ENCODE peak calls at places on chromosomes 2 and 18, in seven cellular contexts. One of them, this sample, is unnamed.

GRCh38 chr2:237708491-237708890 is 81.1 kb downstream of the LRRFIP1 start:
- DNase-seq in H54: no peak
- DNase-seq in spleen: no peak
- DNase-seq in IMR-90: no peak
- DNase-seq in body of pancreas: no peak
- DNase-seq in K562: no peak
- DNase-seq in gastrocnemius medialis: no peak
- DNase-seq in this sample: no peak

GRCh38 chr2:221817052-221817451 is 244.9 kb upstream of the EPHA4 start:
- DNase-seq in H54: peak; percentile 22
- DNase-seq in spleen: no peak
- DNase-seq in IMR-90: no peak
- DNase-seq in body of pancreas: no peak
- DNase-seq in K562: no peak
- DNase-seq in gastrocnemius medialis: no peak
- DNase-seq in this sample: no peak

GRCh38 chr2:134391751-134392160 is 137.9 kb downstream of the MGAT5 start:
- DNase-seq in H54: no peak
- DNase-seq in spleen: no peak
- DNase-seq in IMR-90: peak; percentile 36
- DNase-seq in body of pancreas: no peak
- DNase-seq in K562: no peak
- DNase-seq in gastrocnemius medialis: no peak
- DNase-seq in this sample: no peak

GRCh38 chr2:86338778-86339295 is 1.4 kb upstream of the REEP1 start:
- DNase-seq in H54: no peak
- DNase-seq in spleen: no peak
- DNase-seq in IMR-90: no peak
- DNase-seq in body of pancreas: no peak
- DNase-seq in K562: no peak
- DNase-seq in gastrocnemius medialis: no peak
- DNase-seq in this sample: no peak

GRCh38 chr2:40511661-40512213 is 59.8 kb upstream of the SLC8A1 start:
- DNase-seq in H54: no peak
- DNase-seq in spleen: no peak
- DNase-seq in IMR-90: peak; percentile 80
- DNase-seq in body of pancreas: peak; percentile 38
- DNase-seq in K562: no peak
- DNase-seq in gastrocnemius medialis: peak; percentile 37
- DNase-seq in this sample: no peak

GRCh38 chr2:178392215-178392614 is 58.8 kb downstream of the PRKRA start:
- DNase-seq in H54: no peak
- DNase-seq in spleen: no peak
- DNase-seq in IMR-90: peak; percentile 60
- DNase-seq in body of pancreas: no peak
- DNase-seq in K562: no peak
- DNase-seq in gastrocnemius medialis: no peak
- DNase-seq in this sample: no peak

GRCh38 chr2:237732790-237733349 is 65.7 kb upstream of the RBM44 start:
- DNase-seq in H54: no peak
- DNase-seq in spleen: no peak
- DNase-seq in IMR-90: no peak
- DNase-seq in body of pancreas: peak; percentile 28
- DNase-seq in K562: no peak
- DNase-seq in gastrocnemius medialis: peak; percentile 73
- DNase-seq in this sample: no peak

GRCh38 chr2:26178746-26179436 is 6.0 kb downstream of the GAREM2 start:
- DNase-seq in H54: no peak
- DNase-seq in spleen: peak; percentile 84
- DNase-seq in IMR-90: no peak
- DNase-seq in body of pancreas: peak; percentile 38
- DNase-seq in K562: peak; percentile 54
- DNase-seq in gastrocnemius medialis: no peak
- DNase-seq in this sample: no peak

GRCh38 chr2:167875524-167875923 is 371.9 kb downstream of the STK39 start:
- DNase-seq in H54: no peak
- DNase-seq in spleen: no peak
- DNase-seq in IMR-90: no peak
- DNase-seq in body of pancreas: no peak
- DNase-seq in K562: no peak
- DNase-seq in gastrocnemius medialis: no peak
- DNase-seq in this sample: no peak

GRCh38 chr2:241071677-241072111 is 30.4 kb downstream of the MTERF4 start:
- DNase-seq in H54: no peak
- DNase-seq in spleen: no peak
- DNase-seq in IMR-90: no peak
- DNase-seq in body of pancreas: no peak
- DNase-seq in K562: no peak
- DNase-seq in gastrocnemius medialis: no peak
- DNase-seq in this sample: no peak

GRCh38 chr2:16351541-16351940 is 314.1 kb downstream of the CYRIA start:
- DNase-seq in H54: no peak
- DNase-seq in spleen: no peak
- DNase-seq in IMR-90: no peak
- DNase-seq in body of pancreas: no peak
- DNase-seq in K562: no peak
- DNase-seq in gastrocnemius medialis: no peak
- DNase-seq in this sample: no peak

GRCh38 chr2:72141881-72142742 is 5.5 kb downstream of the CYP26B1 start:
- DNase-seq in H54: no peak
- DNase-seq in spleen: peak; percentile 55
- DNase-seq in IMR-90: no peak
- DNase-seq in body of pancreas: peak; percentile 1
- DNase-seq in K562: no peak
- DNase-seq in gastrocnemius medialis: no peak
- DNase-seq in this sample: no peak

GRCh38 chr2:215870986-215871385 is 142.4 kb downstream of the MREG start:
- DNase-seq in H54: no peak
- DNase-seq in spleen: no peak
- DNase-seq in IMR-90: no peak
- DNase-seq in body of pancreas: no peak
- DNase-seq in K562: peak; percentile 32
- DNase-seq in gastrocnemius medialis: no peak
- DNase-seq in this sample: no peak

GRCh38 chr2:28445448-28446258 is 50.2 kb upstream of the PLB1 start:
- DNase-seq in H54: peak; percentile 82
- DNase-seq in spleen: no peak
- DNase-seq in IMR-90: peak; percentile 97
- DNase-seq in body of pancreas: peak; percentile 39
- DNase-seq in K562: no peak
- DNase-seq in gastrocnemius medialis: no peak
- DNase-seq in this sample: no peak

GRCh38 chr2:109525836-109526235 is 87.9 kb downstream of the SEPTIN10 start:
- DNase-seq in H54: no peak
- DNase-seq in spleen: peak; percentile 25
- DNase-seq in IMR-90: no peak
- DNase-seq in body of pancreas: no peak
- DNase-seq in K562: no peak
- DNase-seq in gastrocnemius medialis: no peak
- DNase-seq in this sample: no peak

DNA sequence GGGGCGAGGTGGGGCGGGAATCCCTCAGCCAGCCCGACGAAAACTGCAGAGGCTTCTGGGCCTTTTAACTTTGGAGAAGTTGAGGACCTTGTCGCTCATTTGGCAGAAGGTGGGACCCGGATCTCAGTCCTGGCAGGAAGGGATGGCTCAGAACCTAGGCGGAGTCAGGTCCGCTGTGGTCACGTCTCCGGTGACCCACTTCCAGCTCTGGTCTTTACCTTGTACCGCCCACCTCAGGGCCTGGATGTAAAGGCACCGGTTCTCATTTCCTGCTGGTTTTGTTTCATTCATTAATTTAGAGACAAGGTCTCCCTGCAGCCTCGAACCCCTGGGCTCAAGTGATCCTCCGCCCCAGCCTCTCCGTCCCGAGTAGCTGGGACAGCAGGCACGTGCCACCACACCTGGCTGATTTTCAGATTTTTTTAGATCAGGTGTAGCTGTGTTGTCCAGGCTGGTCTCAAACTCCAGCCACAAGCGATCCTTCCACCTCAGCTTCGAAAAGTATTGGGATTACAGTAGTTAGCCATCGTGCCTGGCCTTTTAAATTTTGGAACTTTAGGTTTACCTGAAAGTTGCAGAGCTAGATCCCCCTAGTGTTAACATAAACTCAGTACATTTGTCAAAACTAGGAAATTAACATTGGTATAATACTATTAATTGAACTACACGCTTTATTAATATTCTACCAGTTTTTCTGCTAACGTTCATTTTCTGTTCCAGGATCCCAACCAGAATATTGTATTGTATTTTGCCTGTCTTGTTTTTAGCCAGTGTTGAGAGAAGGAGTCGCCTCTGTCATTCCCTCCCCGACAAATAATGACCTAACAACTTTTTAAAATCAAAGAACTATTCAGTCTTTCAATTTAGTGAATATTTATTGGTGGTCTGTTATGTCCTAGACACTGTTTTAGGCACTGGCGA is 867 bp downstream of the POLI start:
- DNase-seq in H54: peak; percentile 23
- DNase-seq in spleen: peak; percentile 89
- DNase-seq in IMR-90: peak; percentile 18
- DNase-seq in body of pancreas: peak; percentile 63
- DNase-seq in K562: no peak
- DNase-seq in gastrocnemius medialis: peak; percentile 13
- DNase-seq in this sample: no peak
- TF ChIP-seq POLR2A in H54: no peak
- TF ChIP-seq POLR2A in spleen: no peak
- TF ChIP-seq POLR2A in IMR-90: no peak
- TF ChIP-seq POLR2A in body of pancreas: no peak
- TF ChIP-seq POLR2A in K562: peak; percentile 56
- TF ChIP-seq POLR2A in gastrocnemius medialis: no peak
- TF ChIP-seq POLR2A in this sample: no peak

DNA sequence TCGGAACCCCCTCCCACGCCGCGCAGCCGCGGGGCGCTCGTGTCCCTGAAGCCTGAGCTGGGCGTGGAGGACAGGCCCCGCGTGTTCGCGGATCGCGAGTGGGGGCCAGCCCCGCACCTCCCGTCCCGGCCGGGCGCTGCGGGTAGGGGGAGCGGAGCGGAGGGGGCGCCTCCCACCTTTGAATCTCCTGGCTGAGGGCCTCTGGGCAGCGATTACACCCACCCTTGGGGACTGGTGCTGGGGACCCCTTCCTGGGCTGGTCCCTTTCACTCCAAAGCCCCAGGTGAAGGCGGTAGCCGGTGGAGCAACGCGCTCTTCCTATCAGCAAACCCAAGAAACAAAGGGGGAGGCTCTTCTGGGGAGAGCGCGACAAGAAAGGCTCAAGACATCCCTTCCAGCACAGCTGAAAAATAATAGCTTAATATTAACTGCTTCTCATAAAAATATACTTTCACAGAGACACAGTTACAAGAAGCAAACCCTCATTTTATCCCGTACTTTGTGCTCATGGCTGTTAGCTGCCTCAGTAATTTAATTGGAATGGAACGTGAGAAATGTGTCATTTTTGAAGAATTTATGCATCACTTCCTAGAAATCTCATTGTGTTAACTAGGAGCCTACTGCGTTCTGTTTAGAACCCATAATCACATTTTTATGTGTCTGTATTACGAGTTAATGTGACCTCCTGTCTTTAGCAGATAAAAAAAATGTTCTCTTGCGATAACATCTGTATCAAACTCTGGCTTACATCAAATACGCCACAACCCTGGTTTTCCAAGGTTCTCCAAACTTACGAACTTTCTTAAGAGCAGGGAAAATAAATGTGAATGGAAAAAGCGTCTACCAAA is 11.7 kb upstream of the GBX2 start:
- DNase-seq in H54: no peak
- DNase-seq in spleen: no peak
- DNase-seq in IMR-90: peak; percentile 20
- DNase-seq in body of pancreas: no peak
- DNase-seq in K562: no peak
- DNase-seq in gastrocnemius medialis: no peak
- DNase-seq in this sample: no peak
- TF ChIP-seq POLR2A in H54: no peak
- TF ChIP-seq POLR2A in spleen: no peak
- TF ChIP-seq POLR2A in IMR-90: no peak
- TF ChIP-seq POLR2A in body of pancreas: no peak
- TF ChIP-seq POLR2A in K562: no peak
- TF ChIP-seq POLR2A in gastrocnemius medialis: no peak
- TF ChIP-seq POLR2A in this sample: no peak

DNA sequence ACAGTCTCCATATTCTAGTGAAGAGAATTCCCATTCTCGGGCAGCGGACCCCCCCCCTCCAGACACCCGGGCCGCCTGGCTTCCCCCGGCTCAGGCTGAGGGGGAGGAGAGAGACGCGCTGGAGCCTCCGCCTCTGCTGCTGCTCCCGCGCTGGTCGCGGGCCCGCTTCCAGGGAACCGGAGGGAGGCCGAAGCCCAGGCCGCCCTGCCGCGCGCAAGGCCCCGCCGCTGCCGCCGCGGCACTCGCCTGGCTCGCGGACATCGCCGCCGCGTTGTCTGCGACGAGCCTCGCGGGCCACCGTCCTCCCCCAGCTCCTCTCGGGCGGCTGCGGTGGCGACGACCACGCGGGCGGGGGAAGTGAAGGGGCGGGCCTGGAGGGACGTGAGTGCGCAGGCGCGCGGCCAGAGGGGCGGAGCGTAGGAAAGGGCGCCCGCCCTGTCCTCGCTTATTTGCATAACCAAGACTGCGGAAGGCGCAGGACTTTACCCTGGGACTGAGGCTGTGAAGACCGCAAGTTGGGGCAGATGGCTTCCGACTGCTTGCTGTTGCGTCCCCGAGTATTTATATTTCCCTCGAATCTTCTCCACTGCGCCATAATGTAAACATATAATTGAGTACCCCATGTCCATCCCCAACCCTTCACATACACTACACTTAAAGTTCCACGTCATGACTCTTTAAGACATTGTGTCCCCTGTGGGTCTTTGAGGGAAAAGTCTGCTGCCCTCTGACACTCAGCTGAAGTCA is at the start of gene ARL5A:
- DNase-seq in H54: peak; percentile 76
- DNase-seq in spleen: peak; percentile 99
- DNase-seq in IMR-90: peak; percentile 93
- DNase-seq in body of pancreas: peak; percentile 95
- DNase-seq in K562: peak; percentile 99
- DNase-seq in gastrocnemius medialis: peak; percentile 93
- DNase-seq in this sample: peak; percentile 74
- TF ChIP-seq POLR2A in H54: peak; percentile 89
- TF ChIP-seq POLR2A in spleen: no peak
- TF ChIP-seq POLR2A in IMR-90: peak; percentile 72
- TF ChIP-seq POLR2A in body of pancreas: peak; percentile 93
- TF ChIP-seq POLR2A in K562: peak; percentile 98
- TF ChIP-seq POLR2A in gastrocnemius medialis: peak; percentile 96
- TF ChIP-seq POLR2A in this sample: peak; percentile 98

DNA sequence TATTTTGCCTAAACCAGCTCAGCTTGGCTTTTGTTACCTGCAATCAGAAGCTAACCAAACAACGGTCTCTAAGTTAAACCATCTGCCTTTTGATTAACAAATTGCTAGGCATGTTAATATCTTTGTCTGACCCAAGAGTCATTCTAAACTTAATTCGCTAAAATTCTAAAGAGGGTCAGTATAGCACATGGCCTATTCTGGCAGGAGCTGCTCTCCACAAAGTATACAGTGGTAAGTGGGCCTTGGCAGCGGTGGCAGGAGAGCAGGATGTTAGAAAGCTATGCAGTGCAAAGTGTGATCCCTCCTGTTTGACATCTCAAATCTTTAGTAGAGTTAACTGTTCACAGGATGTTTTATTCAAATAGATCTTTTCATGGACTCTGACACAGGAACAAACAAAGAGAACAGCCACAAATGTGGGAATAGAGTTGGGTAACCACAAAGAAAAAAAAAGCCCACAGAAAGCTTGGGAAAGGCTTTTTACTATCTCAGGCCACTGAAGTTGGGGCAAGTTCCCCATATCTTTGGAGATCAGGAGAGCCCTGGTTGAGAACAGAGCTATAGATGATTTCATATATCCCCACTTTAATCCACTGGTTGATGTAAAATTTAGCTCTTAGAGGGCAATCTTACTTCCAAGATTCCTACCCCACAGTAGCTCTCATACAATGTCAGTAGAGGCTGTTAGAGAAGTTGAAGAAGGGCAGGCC is 10.6 kb downstream of the CFAP210 start:
- DNase-seq in H54: no peak
- DNase-seq in spleen: no peak
- DNase-seq in IMR-90: no peak
- DNase-seq in body of pancreas: no peak
- DNase-seq in K562: no peak
- DNase-seq in gastrocnemius medialis: no peak
- DNase-seq in this sample: no peak
- TF ChIP-seq POLR2A in H54: no peak
- TF ChIP-seq POLR2A in spleen: no peak
- TF ChIP-seq POLR2A in IMR-90: no peak
- TF ChIP-seq POLR2A in body of pancreas: no peak
- TF ChIP-seq POLR2A in K562: no peak
- TF ChIP-seq POLR2A in gastrocnemius medialis: no peak
- TF ChIP-seq POLR2A in this sample: no peak